ENCODE peak calls at places on chromosomes 2 and 18, in six cellular contexts. O, X, N, E, Z and J are unnamed samples.

GRCh38 chr2:98913916-98914712 is 21.9 kb downstream of the CRACDL start:
- DNase-seq in Z (no peak), E (no peak), O (no peak), X (peak; percentile 76), N (no peak), J (no peak)

GRCh38 chr2:197838036-197838435 is 33.6 kb downstream of the PLCL1 start:
- DNase-seq in X (no peak), O (no peak), Z (no peak), N (no peak), E (no peak), J (no peak)

GRCh38 chr2:70418514-70418913 is 116.6 kb upstream of the FAM136A start:
- DNase-seq in O (no peak), E (no peak), X (no peak), N (no peak), Z (no peak), J (no peak)

GRCh38 chr2:143399679-143400078 is 270.5 kb downstream of the ARHGAP15 start:
- DNase-seq in O (peak; percentile 28), X (no peak), Z (no peak), E (no peak), N (no peak), J (no peak)

GRCh38 chr2:36808386-36808785 is 111.9 kb downstream of the VIT start:
- DNase-seq in E (no peak), N (no peak), X (no peak), Z (no peak), O (no peak), J (no peak)

GRCh38 chr2:218871345-218872302 is 9.0 kb upstream of the WNT10A start:
- DNase-seq in X (no peak), Z (no peak), E (no peak), N (no peak), O (no peak), J (no peak)

GRCh38 chr2:54658548-54659207 is 64.8 kb upstream of the EML6 start:
- DNase-seq in X (no peak), O (peak; percentile 22), Z (no peak), E (no peak), N (no peak), J (no peak)

GRCh38 chr18:22169011-22169888 is at the start of gene GATA6:
- DNase-seq in O (no peak), N (no peak), E (peak; percentile 95), X (peak; percentile 94), Z (peak; percentile 84), J (peak; percentile 60)

GRCh38 chr2:231708773-231709635 is 679 bp downstream of the PTMA start:
- DNase-seq in O (no peak), N (no peak), E (peak; percentile 57), Z (no peak), X (peak; percentile 58), J (no peak)

GRCh38 chr2:68921646-68922045 is 31.0 kb downstream of the GKN2 start:
- DNase-seq in E (no peak), O (no peak), N (no peak), Z (no peak), X (no peak), J (no peak)

GRCh38 chr2:34012728-34013302 is 413.7 kb upstream of the FAM98A start:
- DNase-seq in X (peak; percentile 52), E (peak; percentile 38), Z (peak; percentile 53), N (peak; percentile 70), O (no peak), J (peak; percentile 66)

GRCh38 chr2:40466332-40466731 is 14.4 kb upstream of the SLC8A1 start:
- DNase-seq in N (no peak), X (no peak), O (no peak), Z (no peak), E (no peak), J (no peak)

GRCh38 chr2:30074023-30074422 is 72.8 kb upstream of the YPEL5 start:
- DNase-seq in N (no peak), X (peak; percentile 13), O (no peak), E (no peak), Z (no peak), J (no peak)

GRCh38 chr2:5453648-5454390 is 238.4 kb upstream of the SOX11 start:
- DNase-seq in X (no peak), N (no peak), Z (no peak), E (no peak), O (no peak), J (no peak)

GRCh38 chr2:105329561-105330495 is at the start of gene TGFBRAP1:
- DNase-seq in E (peak; percentile 22), X (peak; percentile 35), N (peak; percentile 34), O (no peak), Z (peak; percentile 35), J (peak; percentile 36)

GRCh38 chr2:84815146-84815545 is 65.7 kb downstream of the TRABD2A start:
- DNase-seq in E (no peak), Z (no peak), N (no peak), O (no peak), X (no peak), J (no peak)

GRCh38 chr2:22355816-22356433 is 1029.1 kb upstream of the KLHL29 start:
- DNase-seq in X (peak; percentile 49), N (peak; percentile 61), O (no peak), Z (peak; percentile 33), E (peak; percentile 49), J (peak; percentile 85)

GRCh38 chr2:238231251-238231793 is 8.5 kb downstream of the HES6 start:
- DNase-seq in E (peak; percentile 81), Z (no peak), X (peak; percentile 82), O (no peak), N (peak; percentile 77), J (peak; percentile 57)

GRCh38 chr2:233436191-233436581 is 81.9 kb downstream of the DGKD start:
- DNase-seq in N (no peak), O (no peak), E (no peak), X (no peak), Z (no peak), J (no peak)

GRCh38 chr2:99784946-99785345 is 295.1 kb upstream of the REV1 start:
- DNase-seq in O (no peak), Z (no peak), E (no peak), X (no peak), N (no peak), J (no peak)

GRCh38 chr2:206212673-206213513 is 53.2 kb downstream of the EEF1B2 start:
- DNase-seq in O (peak; percentile 63), N (no peak), X (no peak), E (no peak), Z (no peak), J (no peak)

GRCh38 chr2:237617305-237617982 is 9.9 kb upstream of the LRRFIP1 start:
- DNase-seq in Z (no peak), E (no peak), N (no peak), X (no peak), O (no peak), J (no peak)

GRCh38 chr2:201452058-201452736 is 657 bp downstream of the STRADB start:
- DNase-seq in N (no peak), E (no peak), Z (no peak), X (no peak), O (no peak), J (no peak)
- TF ChIP-seq CTCF in N (no peak), E (no peak), Z (no peak), X (no peak), O (no peak), J (peak; percentile 8)

GRCh38 chr18:58505181-58505580 is 123.7 kb downstream of the ALPK2 start:
- DNase-seq in X (no peak), O (no peak), E (no peak), Z (no peak), N (no peak), J (no peak)
- TF ChIP-seq CTCF in X (no peak), O (no peak), E (no peak), Z (no peak), N (no peak), J (no peak)

DNA sequence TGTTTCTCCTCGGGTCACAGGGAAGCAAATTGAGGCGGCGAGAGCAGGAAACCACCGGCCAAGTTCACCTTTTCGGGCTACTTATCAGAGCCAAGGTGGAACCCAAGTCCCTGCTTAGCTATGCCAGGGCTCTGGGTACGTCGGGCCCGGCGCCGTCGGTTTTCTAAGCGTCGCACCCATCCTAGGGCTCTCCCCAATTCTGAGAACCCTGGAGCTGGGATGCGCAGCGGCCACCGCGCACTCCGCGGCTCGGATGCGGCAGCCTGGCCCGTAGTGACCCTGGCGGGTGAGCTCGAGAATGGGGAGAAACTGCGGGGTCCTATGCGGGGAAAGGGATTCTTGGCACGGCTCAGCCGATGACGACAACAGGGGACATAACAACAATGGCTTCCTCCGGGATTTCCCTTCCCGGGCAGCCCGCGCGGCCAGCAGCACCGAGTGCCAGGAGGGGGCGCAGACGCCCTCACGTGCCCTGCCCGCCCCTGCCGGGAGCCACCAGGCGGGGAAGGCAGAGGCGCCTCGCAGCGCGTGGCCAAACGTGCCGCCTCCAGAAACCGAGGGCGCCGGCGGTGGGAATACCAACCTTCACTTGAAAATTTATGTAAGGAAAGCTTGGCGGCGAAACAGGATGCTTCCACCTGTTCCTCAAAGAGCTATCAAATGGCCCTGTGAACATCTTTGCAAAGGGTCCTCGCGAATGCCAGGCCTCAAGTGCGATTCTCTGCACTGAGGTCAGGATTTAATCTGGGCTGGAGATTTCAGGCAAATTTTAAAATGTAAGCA is 2.1 kb upstream of the SLC30A3 start:
- DNase-seq in E (peak; percentile 51), Z (peak; percentile 73), X (peak; percentile 56), N (peak; percentile 33), O (no peak), J (peak; percentile 76)
- TF ChIP-seq CTCF in E (peak; percentile 52), Z (peak; percentile 90), X (peak; percentile 48), N (no peak), O (peak; percentile 52), J (peak; percentile 68)

GRCh38 chr2:74556159-74556558 is 1.6 kb downstream of the DOK1 start:
- DNase-seq in X (no peak), Z (no peak), O (no peak), E (no peak), N (no peak), J (no peak)

GRCh38 chr2:74556831-74557370 is 2.4 kb downstream of the DOK1 start:
- DNase-seq in E (no peak), N (no peak), Z (no peak), X (no peak), O (no peak), J (no peak)

GRCh38 chr2:74560591-74560990 is 6.1 kb downstream of the DOK1 start:
- DNase-seq in O (no peak), N (no peak), E (no peak), Z (no peak), X (no peak), J (no peak)

GRCh38 chr2:74559912-74560311 is 5.4 kb downstream of the DOK1 start:
- DNase-seq in X (no peak), O (no peak), E (no peak), Z (no peak), N (no peak), J (no peak)

DNA sequence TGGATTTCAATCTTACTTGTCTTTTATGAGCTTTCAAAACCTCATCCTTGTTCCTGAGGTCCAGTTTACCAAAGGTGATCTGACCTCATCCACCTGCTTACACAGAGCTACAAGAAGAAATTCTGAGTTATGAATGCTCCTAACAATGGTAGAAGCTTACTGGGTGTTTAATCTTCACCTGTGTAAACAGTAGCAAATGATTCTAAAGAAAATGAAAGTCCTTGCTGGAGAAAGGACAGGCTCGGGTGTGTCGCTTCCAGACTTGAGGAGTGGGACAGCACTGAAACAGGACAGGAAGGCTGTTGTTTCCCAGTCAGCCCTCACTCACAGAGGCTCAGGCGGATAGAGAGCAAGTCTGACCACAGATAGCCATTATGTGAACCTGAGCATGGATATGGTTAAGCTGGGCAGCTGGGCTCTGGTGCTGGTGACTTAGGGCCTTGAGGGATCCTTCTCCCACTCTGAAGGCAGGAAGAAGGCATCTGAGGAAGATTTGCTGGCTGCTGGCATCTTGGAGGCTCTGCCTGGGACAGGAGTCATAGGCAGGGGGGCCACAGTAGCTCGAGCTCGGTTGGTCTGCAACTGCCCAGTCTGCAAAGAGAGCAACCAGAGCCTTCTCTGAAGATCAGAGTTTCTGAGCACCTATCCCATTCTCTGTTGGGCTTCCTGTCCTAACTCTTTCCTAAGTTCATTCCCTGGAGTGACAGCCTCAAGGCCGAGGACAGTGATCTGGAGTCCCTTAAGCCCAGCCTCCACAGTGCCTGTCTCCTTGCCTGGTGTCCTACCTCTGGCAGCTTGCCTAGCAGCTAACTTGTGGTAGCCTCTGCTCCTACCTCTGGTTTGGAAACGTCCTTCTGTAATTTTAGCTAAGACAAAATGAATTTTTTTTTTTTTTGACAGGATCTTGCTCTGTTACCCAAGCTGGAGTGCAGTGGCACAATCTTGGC is 4.0 kb downstream of the DOK1 start:
- DNase-seq in O (no peak), E (no peak), X (no peak), Z (no peak), N (no peak), J (no peak)
- TF ChIP-seq CTCF in O (no peak), E (no peak), X (no peak), Z (no peak), N (no peak), J (no peak)